ENCODE peak calls at places on chromosome 11, in four cellular contexts. M is tibial artery, W is fibroblast of pulmonary artery, Y is ACHN. H is an unnamed sample.

GRCh38 chr11:6602096-6602940 is 1.1 kb downstream of the RRP8 start:
- DNase-seq in M (no peak), W (no peak), Y (no peak), H (no peak)

GRCh38 chr11:62133328-62134065 is 9.7 kb downstream of the INCENP start:
- DNase-seq in M (peak), W (no peak), Y (no peak), H (no peak)

GRCh38 chr11:57325735-57326048 is 940 bp upstream of the TNKS1BP1 start:
- DNase-seq in M (peak), W (no peak), Y (peak), H (no peak)

GRCh38 chr11:63508009-63508408 is 2.1 kb downstream of the LGALS12 start:
- DNase-seq in M (no peak), W (no peak), Y (peak), H (peak)

GRCh38 chr11:103942646-103943045 is 93.8 kb upstream of the DDI1 start:
- DNase-seq in M (no peak), W (no peak), Y (no peak), H (no peak)

GRCh38 chr11:2737876-2738275 is 38.1 kb upstream of the KCNQ1OT1 start:
- DNase-seq in M (no peak), W (no peak), Y (no peak), H (no peak)

GRCh38 chr11:60860943-60861342 is 5.2 kb upstream of the PTGDR2 start:
- DNase-seq in M (no peak), W (no peak), Y (no peak), H (no peak)

GRCh38 chr11:43358308-43358669 is 431 bp upstream of the TTC17 start:
- DNase-seq in M (no peak), W (no peak), Y (peak), H (peak)

GRCh38 chr11:61698173-61698965 is 18.2 kb downstream of the DAGLA start:
- DNase-seq in M (no peak), W (no peak), Y (no peak), H (no peak)

GRCh38 chr11:44244649-44245308 is 65.2 kb downstream of the ALX4 start:
- DNase-seq in M (no peak), W (peak), Y (no peak), H (no peak)

GRCh38 chr11:133934599-133935550 is 21.9 kb downstream of the IGSF9B start:
- DNase-seq in M (no peak), W (peak), Y (no peak), H (peak)

GRCh38 chr11:43505171-43505570 is 146.5 kb downstream of the TTC17 start:
- DNase-seq in M (no peak), W (no peak), Y (no peak), H (no peak)

GRCh38 chr11:117999354-117999993 is 13.3 kb downstream of the IL10RA start:
- DNase-seq in M (no peak), W (no peak), Y (no peak), H (no peak)

GRCh38 chr11:110797453-110797852 is 85.2 kb upstream of the ARHGAP20 start:
- DNase-seq in M (no peak), W (no peak), Y (peak), H (no peak)

GRCh38 chr11:22192289-22192641 is 620 bp upstream of the ANO5 start:
- DNase-seq in M (no peak), W (no peak), Y (peak), H (no peak)

GRCh38 chr11:113531575-113532451 is 56.6 kb upstream of the DRD2 start:
- DNase-seq in M (no peak), W (peak), Y (no peak), H (no peak)

GRCh38 chr11:61832758-61833157 is 4.7 kb downstream of the FADS2 start:
- DNase-seq in M (no peak), W (no peak), Y (no peak), H (no peak)

GRCh38 chr11:122159173-122159701 is 43.2 kb upstream of the BLID start:
- DNase-seq in M (no peak), W (peak), Y (peak), H (peak)

GRCh38 chr11:107265591-107265990 is 192.0 kb downstream of the CWF19L2 start:
- DNase-seq in M (no peak), W (no peak), Y (no peak), H (no peak)

GRCh38 chr11:43576834-43577521 is 103.6 kb upstream of the HSD17B12 start:
- DNase-seq in M (no peak), W (peak), Y (peak), H (no peak)

H was measured in RKO.